ENCODE peak calls at places on chromosomes 13 and 19, in nine cellular contexts. X is tibial nerve, Y is non-pigmented ciliary epithelial cell, M is DND-41, U is smooth muscle cell of the brain vasculature, H is GM12865, P is GM10248, E is iris pigment epithelial cell, T is hippocampal formation. A is an unnamed sample.

GRCh38 chr13:48000559-48001126 is 430 bp downstream of the SUCLA2 start:
- DNase-seq in T (no peak), M (no peak), Y (no peak), U (no peak), E (peak), X (no peak), P (no peak), H (no peak), A (no peak)

GRCh38 chr19:8585057-8585893 is 8.0 kb upstream of the MYO1F start:
- DNase-seq in U (no peak), M (no peak), P (no peak), X (no peak), H (no peak), Y (no peak), T (no peak), E (no peak), A (no peak)

GRCh38 chr19:7522923-7523667 is 671 bp downstream of the MCOLN1 start:
- DNase-seq in Y (no peak), M (no peak), H (no peak), P (no peak), X (no peak), U (no peak), E (no peak), T (no peak), A (no peak)

GRCh38 chr13:77565635-77566034 is 30.1 kb downstream of the SCEL start:
- DNase-seq in P (peak), H (peak), Y (no peak), X (no peak), E (peak), U (peak), T (peak), M (no peak), A (no peak)

GRCh38 chr13:40790232-40790631 is 821 bp downstream of the SLC25A15 start:
- DNase-seq in T (no peak), H (no peak), X (no peak), Y (no peak), P (no peak), U (no peak), M (no peak), E (no peak), A (no peak)

GRCh38 chr19:16259385-16260159 is 61.9 kb downstream of the AP1M1 start:
- DNase-seq in U (no peak), T (no peak), P (peak), E (no peak), X (no peak), H (peak), M (no peak), Y (no peak), A (no peak)

GRCh38 chr19:12736854-12737665 is at the start of gene GET3:
- DNase-seq in M (peak), E (peak), X (peak), P (peak), U (peak), H (peak), T (peak), Y (peak), A (peak)

GRCh38 chr19:44582581-44583265 is 30.6 kb upstream of the IGSF23 start:
- DNase-seq in M (no peak), U (no peak), E (no peak), T (no peak), X (no peak), Y (no peak), H (peak), P (no peak), A (no peak)

GRCh38 chr13:83085186-83085900 is 796.9 kb downstream of the SLITRK1 start:
- DNase-seq in M (no peak), U (no peak), H (no peak), T (no peak), P (no peak), Y (no peak), E (peak), X (no peak), A (no peak)

GRCh38 chr13:88908896-88909535 is 1237.8 kb downstream of the SLITRK5 start:
- DNase-seq in Y (no peak), T (peak), E (no peak), U (no peak), M (no peak), P (no peak), H (no peak), X (peak), A (no peak)

GRCh38 chr13:97976551-97977375 is 23.3 kb downstream of the IPO5 start:
- DNase-seq in M (no peak), Y (no peak), E (peak), U (no peak), X (peak), T (no peak), H (no peak), P (peak), A (no peak)

GRCh38 chr19:1789282-1790020 is 22.6 kb downstream of the ATP8B3 start:
- DNase-seq in T (no peak), H (no peak), Y (no peak), X (no peak), E (no peak), M (no peak), U (no peak), P (no peak), A (no peak)

GRCh38 chr19:39539165-39539518 is 819 bp downstream of the EID2 start:
- DNase-seq in Y (peak), U (no peak), H (peak), P (no peak), X (no peak), M (no peak), E (peak), T (no peak), A (no peak)

GRCh38 chr13:41137951-41138350 is 5.3 kb upstream of the KBTBD6 start:
- DNase-seq in H (no peak), Y (peak), M (no peak), U (no peak), E (peak), T (no peak), X (no peak), P (no peak), A (no peak)

GRCh38 chr13:50521750-50522149 is 321.7 kb downstream of the DLEU7 start:
- DNase-seq in U (no peak), M (no peak), P (no peak), H (no peak), X (no peak), E (peak), T (no peak), Y (no peak), A (no peak)

A was measured in omental fat pad.